ENCODE peak calls at places on chromosome 4, in five cellular contexts. T is LoVo; M is activated naive CD8-positive, alpha-beta T cell treated with anti-CD3 and anti-CD28 coated beads for 36 hours; E is T-helper 9 cell; J is SIG-M5. Q is an unnamed sample.

GRCh38 chr4:54233128-54233696 is 4.1 kb downstream of the PDGFRA start:
- DNase-seq in M (peak; percentile 85), T (peak; percentile 79), J (no peak), E (peak; percentile 54), Q (peak; percentile 87)

GRCh38 chr4:2836391-2836859 is 7.2 kb upstream of the ADD1 start:
- DNase-seq in J (no peak), E (no peak), T (no peak), M (no peak), Q (no peak)

GRCh38 chr4:139017861-139018260 is 2.3 kb downstream of the NOCT start:
- DNase-seq in E (no peak), J (no peak), M (no peak), T (no peak), Q (no peak)

GRCh38 chr4:38169524-38169923 is 209.3 kb downstream of the PTTG2 start:
- DNase-seq in J (no peak), E (no peak), M (no peak), T (peak; percentile 69), Q (no peak)

GRCh38 chr4:137599766-137600165 is 67.5 kb upstream of the PCDH18 start:
- DNase-seq in T (no peak), E (no peak), M (no peak), J (no peak), Q (no peak)

GRCh38 chr4:74473155-74473811 is 28.3 kb downstream of the AREG start:
- DNase-seq in M (no peak), T (no peak), J (no peak), E (no peak), Q (no peak)

GRCh38 chr4:3809451-3810110 is 43.4 kb downstream of the ADRA2C start:
- DNase-seq in J (no peak), E (no peak), M (no peak), T (no peak), Q (no peak)

GRCh38 chr4:98626350-98626749 is 32.1 kb downstream of the TSPAN5 start:
- DNase-seq in T (peak; percentile 31), M (no peak), E (no peak), J (no peak), Q (peak; percentile 32)

GRCh38 chr4:51840791-51841190 is 2.2 kb upstream of the DCUN1D4 start:
- DNase-seq in M (no peak), T (no peak), E (no peak), J (no peak), Q (no peak)

GRCh38 chr4:10008208-10009005 is 12.9 kb downstream of the SLC2A9 start:
- DNase-seq in E (no peak), T (no peak), M (no peak), J (no peak), Q (no peak)

GRCh38 chr4:73964862-73965611 is 16.8 kb downstream of the PF4 start:
- DNase-seq in J (no peak), T (no peak), M (no peak), E (no peak), Q (no peak)

GRCh38 chr4:48127882-48128394 is 6.1 kb downstream of the TXK start:
- DNase-seq in E (peak; percentile 43), M (peak; percentile 85), T (peak; percentile 61), J (peak; percentile 33), Q (peak; percentile 80)

GRCh38 chr4:124432500-124432899 is 280.0 kb downstream of the ANKRD50 start:
- DNase-seq in M (no peak), T (peak; percentile 32), E (no peak), J (no peak), Q (no peak)

GRCh38 chr4:54657556-54658313 is at the start of gene KIT:
- DNase-seq in E (peak; percentile 14), J (no peak), T (no peak), M (peak; percentile 15), Q (peak; percentile 36)